ENCODE peak calls at places on chromosomes 13 and 19, in six cellular contexts. One of them, this sample, is unnamed.
A peak's percentile ranks its signal among the peaks of the same experiment; 100 is the strongest.

GRCh38 chr13:40682449-40683240 is 16.2 kb upstream of the FOXO1 start:
- DNase-seq in fibroblast of the aortic adventitia: peak; percentile 60
- DNase-seq in T1000: no peak
- DNase-seq in dermis microvascular lymphatic vessel endothelial cell: no peak
- DNase-seq in effector memory CD8-positive, alpha-beta T cell: no peak
- DNase-seq in H4: peak; percentile 13
- DNase-seq in this sample: no peak

GRCh38 chr13:51412431-51412830 is 40.4 kb downstream of the INTS6 start:
- DNase-seq in dermis microvascular lymphatic vessel endothelial cell: no peak
- DNase-seq in H4: no peak
- DNase-seq in fibroblast of the aortic adventitia: no peak
- DNase-seq in effector memory CD8-positive, alpha-beta T cell: no peak
- DNase-seq in T1000: no peak
- DNase-seq in this sample: no peak

GRCh38 chr13:82654851-82655517 is 1227.3 kb downstream of the SLITRK1 start:
- DNase-seq in H4: peak; percentile 39
- DNase-seq in dermis microvascular lymphatic vessel endothelial cell: peak; percentile 80
- DNase-seq in effector memory CD8-positive, alpha-beta T cell: no peak
- DNase-seq in T1000: no peak
- DNase-seq in fibroblast of the aortic adventitia: peak; percentile 86
- DNase-seq in this sample: no peak

GRCh38 chr13:44051923-44052322 is 172.2 kb downstream of the LACC1 start:
- DNase-seq in fibroblast of the aortic adventitia: no peak
- DNase-seq in dermis microvascular lymphatic vessel endothelial cell: no peak
- DNase-seq in H4: no peak
- DNase-seq in effector memory CD8-positive, alpha-beta T cell: no peak
- DNase-seq in T1000: no peak
- DNase-seq in this sample: no peak

GRCh38 chr19:19579533-19580361 is 38.7 kb downstream of the PBX4 start:
- DNase-seq in fibroblast of the aortic adventitia: no peak
- DNase-seq in H4: no peak
- DNase-seq in effector memory CD8-positive, alpha-beta T cell: no peak
- DNase-seq in dermis microvascular lymphatic vessel endothelial cell: no peak
- DNase-seq in T1000: no peak
- DNase-seq in this sample: no peak

GRCh38 chr13:99797716-99798115 is 173.9 kb downstream of the ZIC5 start:
- DNase-seq in fibroblast of the aortic adventitia: no peak
- DNase-seq in T1000: no peak
- DNase-seq in dermis microvascular lymphatic vessel endothelial cell: no peak
- DNase-seq in H4: no peak
- DNase-seq in effector memory CD8-positive, alpha-beta T cell: no peak
- DNase-seq in this sample: no peak

GRCh38 chr19:1618157-1619093 is 13.2 kb upstream of the UQCR11 start:
- DNase-seq in H4: no peak
- DNase-seq in T1000: no peak
- DNase-seq in dermis microvascular lymphatic vessel endothelial cell: no peak
- DNase-seq in fibroblast of the aortic adventitia: peak; percentile 16
- DNase-seq in effector memory CD8-positive, alpha-beta T cell: no peak
- DNase-seq in this sample: no peak

GRCh38 chr13:77349365-77349764 is 22.5 kb upstream of the MYCBP2 start:
- DNase-seq in dermis microvascular lymphatic vessel endothelial cell: no peak
- DNase-seq in fibroblast of the aortic adventitia: no peak
- DNase-seq in effector memory CD8-positive, alpha-beta T cell: no peak
- DNase-seq in H4: no peak
- DNase-seq in T1000: no peak
- DNase-seq in this sample: no peak

GRCh38 chr13:113968463-113969310 is 5.2 kb downstream of the C13orf46 start:
- DNase-seq in effector memory CD8-positive, alpha-beta T cell: no peak
- DNase-seq in H4: no peak
- DNase-seq in T1000: no peak
- DNase-seq in fibroblast of the aortic adventitia: no peak
- DNase-seq in dermis microvascular lymphatic vessel endothelial cell: no peak
- DNase-seq in this sample: no peak

GRCh38 chr13:78298657-78299056 is 304.7 kb downstream of the POU4F1 start:
- DNase-seq in fibroblast of the aortic adventitia: no peak
- DNase-seq in H4: no peak
- DNase-seq in effector memory CD8-positive, alpha-beta T cell: no peak
- DNase-seq in T1000: no peak
- DNase-seq in dermis microvascular lymphatic vessel endothelial cell: no peak
- DNase-seq in this sample: no peak

GRCh38 chr19:34241513-34242337 is 12.6 kb upstream of the GARRE1 start:
- DNase-seq in effector memory CD8-positive, alpha-beta T cell: no peak
- DNase-seq in fibroblast of the aortic adventitia: no peak
- DNase-seq in dermis microvascular lymphatic vessel endothelial cell: no peak
- DNase-seq in H4: no peak
- DNase-seq in T1000: no peak
- DNase-seq in this sample: no peak

GRCh38 chr19:11478167-11479089 is 2.4 kb downstream of the ELAVL3 start:
- DNase-seq in T1000: no peak
- DNase-seq in H4: no peak
- DNase-seq in dermis microvascular lymphatic vessel endothelial cell: no peak
- DNase-seq in effector memory CD8-positive, alpha-beta T cell: no peak
- DNase-seq in fibroblast of the aortic adventitia: no peak
- DNase-seq in this sample: no peak

GRCh38 chr13:41313659-41314197 is 2.7 kb downstream of the NAA16 start:
- DNase-seq in fibroblast of the aortic adventitia: no peak
- DNase-seq in dermis microvascular lymphatic vessel endothelial cell: no peak
- DNase-seq in H4: no peak
- DNase-seq in T1000: no peak
- DNase-seq in effector memory CD8-positive, alpha-beta T cell: no peak
- DNase-seq in this sample: no peak

GRCh38 chr19:36963262-36963661 is 47.1 kb downstream of the ZNF568 start:
- DNase-seq in fibroblast of the aortic adventitia: no peak
- DNase-seq in T1000: no peak
- DNase-seq in dermis microvascular lymphatic vessel endothelial cell: no peak
- DNase-seq in effector memory CD8-positive, alpha-beta T cell: no peak
- DNase-seq in H4: no peak
- DNase-seq in this sample: no peak

GRCh38 chr19:50449236-50449899 is 16.7 kb downstream of the MYBPC2 start:
- DNase-seq in effector memory CD8-positive, alpha-beta T cell: no peak
- DNase-seq in fibroblast of the aortic adventitia: no peak
- DNase-seq in T1000: no peak
- DNase-seq in dermis microvascular lymphatic vessel endothelial cell: no peak
- DNase-seq in H4: peak; percentile 65
- DNase-seq in this sample: no peak

GRCh38 chr13:56735537-56735942 is 405.2 kb upstream of the PRR20A start:
- DNase-seq in effector memory CD8-positive, alpha-beta T cell: no peak
- DNase-seq in H4: no peak
- DNase-seq in T1000: no peak
- DNase-seq in dermis microvascular lymphatic vessel endothelial cell: no peak
- DNase-seq in fibroblast of the aortic adventitia: no peak
- DNase-seq in this sample: no peak

GRCh38 chr13:39684531-39685137 is 29.2 kb downstream of the COG6 start:
- DNase-seq in dermis microvascular lymphatic vessel endothelial cell: peak; percentile 55
- DNase-seq in H4: peak; percentile 30
- DNase-seq in effector memory CD8-positive, alpha-beta T cell: no peak
- DNase-seq in T1000: no peak
- DNase-seq in fibroblast of the aortic adventitia: peak; percentile 67
- DNase-seq in this sample: peak; percentile 4

GRCh38 chr13:51525567-51526165 is 58.6 kb upstream of the WDFY2 start:
- DNase-seq in effector memory CD8-positive, alpha-beta T cell: no peak
- DNase-seq in fibroblast of the aortic adventitia: peak; percentile 43
- DNase-seq in H4: no peak
- DNase-seq in T1000: no peak
- DNase-seq in dermis microvascular lymphatic vessel endothelial cell: no peak
- DNase-seq in this sample: no peak

GRCh38 chr19:47661161-47661560 is 52.1 kb upstream of the EHD2 start:
- DNase-seq in T1000: no peak
- DNase-seq in effector memory CD8-positive, alpha-beta T cell: no peak
- DNase-seq in H4: no peak
- DNase-seq in fibroblast of the aortic adventitia: peak; percentile 74
- DNase-seq in dermis microvascular lymphatic vessel endothelial cell: no peak
- DNase-seq in this sample: no peak

GRCh38 chr19:55032170-55032569 is 5.9 kb downstream of the GP6 start:
- DNase-seq in T1000: no peak
- DNase-seq in effector memory CD8-positive, alpha-beta T cell: no peak
- DNase-seq in dermis microvascular lymphatic vessel endothelial cell: no peak
- DNase-seq in H4: no peak
- DNase-seq in fibroblast of the aortic adventitia: no peak
- DNase-seq in this sample: no peak

GRCh38 chr19:45137179-45137761 is 23.5 kb downstream of the NKPD1 start:
- DNase-seq in effector memory CD8-positive, alpha-beta T cell: no peak
- DNase-seq in dermis microvascular lymphatic vessel endothelial cell: no peak
- DNase-seq in fibroblast of the aortic adventitia: no peak
- DNase-seq in H4: no peak
- DNase-seq in T1000: no peak
- DNase-seq in this sample: no peak

GRCh38 chr19:22784051-22784450 is at the start of gene ZNF99:
- DNase-seq in effector memory CD8-positive, alpha-beta T cell: no peak
- DNase-seq in fibroblast of the aortic adventitia: no peak
- DNase-seq in T1000: peak; percentile 61
- DNase-seq in dermis microvascular lymphatic vessel endothelial cell: no peak
- DNase-seq in H4: peak; percentile 35
- DNase-seq in this sample: no peak

GRCh38 chr19:1042689-1043511 is 3.0 kb downstream of the ABCA7 start:
- DNase-seq in T1000: no peak
- DNase-seq in dermis microvascular lymphatic vessel endothelial cell: no peak
- DNase-seq in effector memory CD8-positive, alpha-beta T cell: no peak
- DNase-seq in fibroblast of the aortic adventitia: no peak
- DNase-seq in H4: no peak
- DNase-seq in this sample: no peak

GRCh38 chr19:29999490-29999889 is 57.5 kb downstream of the URI1 start:
- DNase-seq in effector memory CD8-positive, alpha-beta T cell: no peak
- DNase-seq in dermis microvascular lymphatic vessel endothelial cell: no peak
- DNase-seq in T1000: no peak
- DNase-seq in H4: no peak
- DNase-seq in fibroblast of the aortic adventitia: no peak
- DNase-seq in this sample: no peak

GRCh38 chr13:80428344-80429096 is 87.6 kb upstream of the SPRY2 start:
- DNase-seq in dermis microvascular lymphatic vessel endothelial cell: no peak
- DNase-seq in fibroblast of the aortic adventitia: no peak
- DNase-seq in T1000: no peak
- DNase-seq in H4: no peak
- DNase-seq in effector memory CD8-positive, alpha-beta T cell: no peak
- DNase-seq in this sample: no peak

GRCh38 chr19:44625531-44626066 is 12.2 kb downstream of the IGSF23 start:
- DNase-seq in T1000: no peak
- DNase-seq in effector memory CD8-positive, alpha-beta T cell: no peak
- DNase-seq in H4: no peak
- DNase-seq in fibroblast of the aortic adventitia: no peak
- DNase-seq in dermis microvascular lymphatic vessel endothelial cell: peak; percentile 54
- DNase-seq in this sample: no peak

GRCh38 chr19:6708346-6708745 is 12.1 kb downstream of the C3 start:
- DNase-seq in dermis microvascular lymphatic vessel endothelial cell: no peak
- DNase-seq in fibroblast of the aortic adventitia: no peak
- DNase-seq in H4: no peak
- DNase-seq in effector memory CD8-positive, alpha-beta T cell: no peak
- DNase-seq in T1000: no peak
- DNase-seq in this sample: no peak

GRCh38 chr13:74450525-74450845 is 316.3 kb upstream of the KLF12 start:
- DNase-seq in dermis microvascular lymphatic vessel endothelial cell: no peak
- DNase-seq in H4: no peak
- DNase-seq in T1000: no peak
- DNase-seq in effector memory CD8-positive, alpha-beta T cell: no peak
- DNase-seq in fibroblast of the aortic adventitia: no peak
- DNase-seq in this sample: no peak

GRCh38 chr13:78102121-78102677 is 183.6 kb upstream of the EDNRB start:
- DNase-seq in T1000: no peak
- DNase-seq in effector memory CD8-positive, alpha-beta T cell: no peak
- DNase-seq in H4: peak; percentile 3
- DNase-seq in dermis microvascular lymphatic vessel endothelial cell: peak; percentile 95
- DNase-seq in fibroblast of the aortic adventitia: peak; percentile 93
- DNase-seq in this sample: peak; percentile 7

GRCh38 chr13:106100261-106100919 is 435.1 kb downstream of the EFNB2 start:
- DNase-seq in effector memory CD8-positive, alpha-beta T cell: no peak
- DNase-seq in fibroblast of the aortic adventitia: no peak
- DNase-seq in T1000: no peak
- DNase-seq in H4: no peak
- DNase-seq in dermis microvascular lymphatic vessel endothelial cell: no peak
- DNase-seq in this sample: no peak

GRCh38 chr13:65836066-65836465 is 1394.1 kb downstream of the PCDH9 start:
- DNase-seq in effector memory CD8-positive, alpha-beta T cell: no peak
- DNase-seq in fibroblast of the aortic adventitia: no peak
- DNase-seq in dermis microvascular lymphatic vessel endothelial cell: no peak
- DNase-seq in T1000: no peak
- DNase-seq in H4: no peak
- DNase-seq in this sample: no peak

GRCh38 chr19:41793414-41793727 is 3.0 kb upstream of the CEACAM3 start:
- DNase-seq in effector memory CD8-positive, alpha-beta T cell: no peak
- DNase-seq in dermis microvascular lymphatic vessel endothelial cell: no peak
- DNase-seq in T1000: no peak
- DNase-seq in fibroblast of the aortic adventitia: no peak
- DNase-seq in H4: no peak
- DNase-seq in this sample: no peak

GRCh38 chr19:8484331-8484894 is 18.0 kb downstream of the PRAM1 start:
- DNase-seq in dermis microvascular lymphatic vessel endothelial cell: no peak
- DNase-seq in effector memory CD8-positive, alpha-beta T cell: no peak
- DNase-seq in fibroblast of the aortic adventitia: no peak
- DNase-seq in T1000: no peak
- DNase-seq in H4: no peak
- DNase-seq in this sample: no peak

GRCh38 chr19:17391371-17392151 is 2.4 kb downstream of the CCDC194 start:
- DNase-seq in fibroblast of the aortic adventitia: no peak
- DNase-seq in H4: no peak
- DNase-seq in T1000: no peak
- DNase-seq in effector memory CD8-positive, alpha-beta T cell: no peak
- DNase-seq in dermis microvascular lymphatic vessel endothelial cell: no peak
- DNase-seq in this sample: no peak

GRCh38 chr13:31793246-31793645 is 53.9 kb downstream of the RXFP2 start:
- DNase-seq in T1000: no peak
- DNase-seq in effector memory CD8-positive, alpha-beta T cell: no peak
- DNase-seq in H4: no peak
- DNase-seq in fibroblast of the aortic adventitia: peak; percentile 51
- DNase-seq in dermis microvascular lymphatic vessel endothelial cell: peak; percentile 30
- DNase-seq in this sample: peak; percentile 11

This sample was measured in pulmonary artery endothelial cell.